ENCODE peak calls at places on chromosome 2, in seven cellular contexts. One of them, this sample, is unnamed.

GRCh38 chr2:175640655-175641054 is 361.4 kb downstream of the LNPK start:
- DNase-seq in stimulated activated CD8-positive, alpha-beta memory T cell treated with anti-CD3 and anti-CD28 coated beads, Interleukin-4, amount 100 ng/mL, for 1 hour: no peak
- DNase-seq in frontal cortex: no peak
- DNase-seq in epithelial cell of esophagus: no peak
- DNase-seq in CMK: no peak
- DNase-seq in NB4: no peak
- DNase-seq in NCI-H345: no peak
- DNase-seq in this sample: no peak

GRCh38 chr2:68404901-68405799 is 40.1 kb downstream of the PLEK start:
- DNase-seq in stimulated activated CD8-positive, alpha-beta memory T cell treated with anti-CD3 and anti-CD28 coated beads, Interleukin-4, amount 100 ng/mL, for 1 hour: no peak
- DNase-seq in frontal cortex: no peak
- DNase-seq in epithelial cell of esophagus: no peak
- DNase-seq in CMK: no peak
- DNase-seq in NB4: no peak
- DNase-seq in NCI-H345: no peak
- DNase-seq in this sample: no peak

GRCh38 chr2:65991864-65992554 is 442.9 kb upstream of the MEIS1 start:
- DNase-seq in stimulated activated CD8-positive, alpha-beta memory T cell treated with anti-CD3 and anti-CD28 coated beads, Interleukin-4, amount 100 ng/mL, for 1 hour: no peak
- DNase-seq in frontal cortex: no peak
- DNase-seq in epithelial cell of esophagus: no peak
- DNase-seq in CMK: no peak
- DNase-seq in NB4: no peak
- DNase-seq in NCI-H345: no peak
- DNase-seq in this sample: no peak

GRCh38 chr2:56008661-56009411 is 85.3 kb upstream of the EFEMP1 start:
- DNase-seq in stimulated activated CD8-positive, alpha-beta memory T cell treated with anti-CD3 and anti-CD28 coated beads, Interleukin-4, amount 100 ng/mL, for 1 hour: no peak
- DNase-seq in frontal cortex: peak
- DNase-seq in epithelial cell of esophagus: peak
- DNase-seq in CMK: no peak
- DNase-seq in NB4: no peak
- DNase-seq in NCI-H345: peak
- DNase-seq in this sample: no peak

GRCh38 chr2:101341421-101341820 is 32.9 kb upstream of the RNF149 start:
- DNase-seq in stimulated activated CD8-positive, alpha-beta memory T cell treated with anti-CD3 and anti-CD28 coated beads, Interleukin-4, amount 100 ng/mL, for 1 hour: no peak
- DNase-seq in frontal cortex: no peak
- DNase-seq in epithelial cell of esophagus: no peak
- DNase-seq in CMK: no peak
- DNase-seq in NB4: no peak
- DNase-seq in NCI-H345: no peak
- DNase-seq in this sample: no peak

GRCh38 chr2:106039634-106040033 is 154.5 kb downstream of the UXS1 start:
- DNase-seq in stimulated activated CD8-positive, alpha-beta memory T cell treated with anti-CD3 and anti-CD28 coated beads, Interleukin-4, amount 100 ng/mL, for 1 hour: no peak
- DNase-seq in frontal cortex: no peak
- DNase-seq in epithelial cell of esophagus: no peak
- DNase-seq in CMK: no peak
- DNase-seq in NB4: no peak
- DNase-seq in NCI-H345: no peak
- DNase-seq in this sample: no peak

GRCh38 chr2:24809316-24810007 is 16.2 kb downstream of the CENPO start:
- DNase-seq in stimulated activated CD8-positive, alpha-beta memory T cell treated with anti-CD3 and anti-CD28 coated beads, Interleukin-4, amount 100 ng/mL, for 1 hour: no peak
- DNase-seq in frontal cortex: no peak
- DNase-seq in epithelial cell of esophagus: no peak
- DNase-seq in CMK: no peak
- DNase-seq in NB4: no peak
- DNase-seq in NCI-H345: no peak
- DNase-seq in this sample: no peak

GRCh38 chr2:41736105-41736567 is 311.7 kb upstream of the PKDCC start:
- DNase-seq in stimulated activated CD8-positive, alpha-beta memory T cell treated with anti-CD3 and anti-CD28 coated beads, Interleukin-4, amount 100 ng/mL, for 1 hour: no peak
- DNase-seq in frontal cortex: no peak
- DNase-seq in epithelial cell of esophagus: peak
- DNase-seq in CMK: peak
- DNase-seq in NB4: peak
- DNase-seq in NCI-H345: no peak
- DNase-seq in this sample: peak

GRCh38 chr2:105929506-105929905 is 184.8 kb downstream of the NCK2 start:
- DNase-seq in stimulated activated CD8-positive, alpha-beta memory T cell treated with anti-CD3 and anti-CD28 coated beads, Interleukin-4, amount 100 ng/mL, for 1 hour: no peak
- DNase-seq in frontal cortex: no peak
- DNase-seq in epithelial cell of esophagus: peak
- DNase-seq in CMK: no peak
- DNase-seq in NB4: no peak
- DNase-seq in NCI-H345: peak
- DNase-seq in this sample: no peak

GRCh38 chr2:44772670-44773378 is 168.7 kb upstream of the SIX3 start:
- DNase-seq in stimulated activated CD8-positive, alpha-beta memory T cell treated with anti-CD3 and anti-CD28 coated beads, Interleukin-4, amount 100 ng/mL, for 1 hour: no peak
- DNase-seq in frontal cortex: no peak
- DNase-seq in epithelial cell of esophagus: no peak
- DNase-seq in CMK: no peak
- DNase-seq in NB4: no peak
- DNase-seq in NCI-H345: no peak
- DNase-seq in this sample: no peak

GRCh38 chr2:153519260-153519875 is 40.8 kb upstream of the RPRM start:
- DNase-seq in stimulated activated CD8-positive, alpha-beta memory T cell treated with anti-CD3 and anti-CD28 coated beads, Interleukin-4, amount 100 ng/mL, for 1 hour: peak
- DNase-seq in frontal cortex: peak
- DNase-seq in epithelial cell of esophagus: peak
- DNase-seq in CMK: peak
- DNase-seq in NB4: peak
- DNase-seq in NCI-H345: peak
- DNase-seq in this sample: peak

GRCh38 chr2:176926453-176926852 is 286.1 kb upstream of the HNRNPA3 start:
- DNase-seq in stimulated activated CD8-positive, alpha-beta memory T cell treated with anti-CD3 and anti-CD28 coated beads, Interleukin-4, amount 100 ng/mL, for 1 hour: no peak
- DNase-seq in frontal cortex: no peak
- DNase-seq in epithelial cell of esophagus: no peak
- DNase-seq in CMK: no peak
- DNase-seq in NB4: no peak
- DNase-seq in NCI-H345: no peak
- DNase-seq in this sample: no peak

GRCh38 chr2:12923907-12924610 is 207.3 kb downstream of the TRIB2 start:
- DNase-seq in stimulated activated CD8-positive, alpha-beta memory T cell treated with anti-CD3 and anti-CD28 coated beads, Interleukin-4, amount 100 ng/mL, for 1 hour: no peak
- DNase-seq in frontal cortex: no peak
- DNase-seq in epithelial cell of esophagus: no peak
- DNase-seq in CMK: no peak
- DNase-seq in NB4: no peak
- DNase-seq in NCI-H345: no peak
- DNase-seq in this sample: no peak

This sample was measured in AML-193.